ENCODE peak calls at places on chromosome X, in six cellular contexts. One of them, this sample, is unnamed.

GRCh38 chrX:45771114-45771513 is 570.4 kb upstream of the DIPK2B start:
- DNase-seq in GM23248: peak
- DNase-seq in AG09319: peak
- DNase-seq in stimulated activated CD8-positive, alpha-beta memory T cell treated with anti-CD3 and anti-CD28 coated beads, Interleukin-15, amount 100 ng/mL, for 4 hours: no peak
- DNase-seq in activated CD8-positive, alpha-beta memory T cell treated with anti-CD3 and anti-CD28 coated beads for 48 hours: no peak
- DNase-seq in AG08396: peak
- DNase-seq in this sample: no peak

GRCh38 chrX:82627568-82627967 is 880.5 kb upstream of the POU3F4 start:
- DNase-seq in GM23248: no peak
- DNase-seq in AG09319: no peak
- DNase-seq in stimulated activated CD8-positive, alpha-beta memory T cell treated with anti-CD3 and anti-CD28 coated beads, Interleukin-15, amount 100 ng/mL, for 4 hours: no peak
- DNase-seq in activated CD8-positive, alpha-beta memory T cell treated with anti-CD3 and anti-CD28 coated beads for 48 hours: no peak
- DNase-seq in AG08396: no peak
- DNase-seq in this sample: no peak

GRCh38 chrX:11724122-11725017 is 33.7 kb upstream of the MSL3 start:
- DNase-seq in GM23248: peak
- DNase-seq in AG09319: no peak
- DNase-seq in stimulated activated CD8-positive, alpha-beta memory T cell treated with anti-CD3 and anti-CD28 coated beads, Interleukin-15, amount 100 ng/mL, for 4 hours: no peak
- DNase-seq in activated CD8-positive, alpha-beta memory T cell treated with anti-CD3 and anti-CD28 coated beads for 48 hours: no peak
- DNase-seq in AG08396: peak
- DNase-seq in this sample: no peak

GRCh38 chrX:153934473-153935325 is at the start of gene NAA10:
- DNase-seq in GM23248: peak
- DNase-seq in AG09319: peak
- DNase-seq in stimulated activated CD8-positive, alpha-beta memory T cell treated with anti-CD3 and anti-CD28 coated beads, Interleukin-15, amount 100 ng/mL, for 4 hours: peak
- DNase-seq in activated CD8-positive, alpha-beta memory T cell treated with anti-CD3 and anti-CD28 coated beads for 48 hours: no peak
- DNase-seq in AG08396: peak
- DNase-seq in this sample: no peak

GRCh38 chrX:45557390-45557789 is 356.7 kb upstream of the DIPK2B start:
- DNase-seq in GM23248: peak
- DNase-seq in AG09319: no peak
- DNase-seq in stimulated activated CD8-positive, alpha-beta memory T cell treated with anti-CD3 and anti-CD28 coated beads, Interleukin-15, amount 100 ng/mL, for 4 hours: no peak
- DNase-seq in activated CD8-positive, alpha-beta memory T cell treated with anti-CD3 and anti-CD28 coated beads for 48 hours: no peak
- DNase-seq in AG08396: no peak
- DNase-seq in this sample: no peak

GRCh38 chrX:129496625-129497024 is 26.7 kb downstream of the SMARCA1 start:
- DNase-seq in GM23248: peak
- DNase-seq in AG09319: no peak
- DNase-seq in stimulated activated CD8-positive, alpha-beta memory T cell treated with anti-CD3 and anti-CD28 coated beads, Interleukin-15, amount 100 ng/mL, for 4 hours: no peak
- DNase-seq in activated CD8-positive, alpha-beta memory T cell treated with anti-CD3 and anti-CD28 coated beads for 48 hours: no peak
- DNase-seq in AG08396: no peak
- DNase-seq in this sample: no peak

GRCh38 chrX:8358302-8358701 is 106.3 kb upstream of the VCX3B start:
- DNase-seq in GM23248: no peak
- DNase-seq in AG09319: no peak
- DNase-seq in stimulated activated CD8-positive, alpha-beta memory T cell treated with anti-CD3 and anti-CD28 coated beads, Interleukin-15, amount 100 ng/mL, for 4 hours: no peak
- DNase-seq in activated CD8-positive, alpha-beta memory T cell treated with anti-CD3 and anti-CD28 coated beads for 48 hours: no peak
- DNase-seq in AG08396: no peak
- DNase-seq in this sample: no peak

GRCh38 chrX:103687073-103687695 is 685 bp upstream of the MORF4L2 start:
- DNase-seq in GM23248: peak
- DNase-seq in AG09319: peak
- DNase-seq in stimulated activated CD8-positive, alpha-beta memory T cell treated with anti-CD3 and anti-CD28 coated beads, Interleukin-15, amount 100 ng/mL, for 4 hours: peak
- DNase-seq in activated CD8-positive, alpha-beta memory T cell treated with anti-CD3 and anti-CD28 coated beads for 48 hours: peak
- DNase-seq in AG08396: peak
- DNase-seq in this sample: peak

GRCh38 chrX:47380268-47380667 is 9.9 kb downstream of the ZNF157 start:
- DNase-seq in GM23248: no peak
- DNase-seq in AG09319: no peak
- DNase-seq in stimulated activated CD8-positive, alpha-beta memory T cell treated with anti-CD3 and anti-CD28 coated beads, Interleukin-15, amount 100 ng/mL, for 4 hours: peak
- DNase-seq in activated CD8-positive, alpha-beta memory T cell treated with anti-CD3 and anti-CD28 coated beads for 48 hours: peak
- DNase-seq in AG08396: no peak
- DNase-seq in this sample: no peak

GRCh38 chrX:40127052-40127451 is 29.3 kb upstream of the BCOR start:
- DNase-seq in GM23248: peak
- DNase-seq in AG09319: no peak
- DNase-seq in stimulated activated CD8-positive, alpha-beta memory T cell treated with anti-CD3 and anti-CD28 coated beads, Interleukin-15, amount 100 ng/mL, for 4 hours: no peak
- DNase-seq in activated CD8-positive, alpha-beta memory T cell treated with anti-CD3 and anti-CD28 coated beads for 48 hours: no peak
- DNase-seq in AG08396: no peak
- DNase-seq in this sample: no peak

GRCh38 chrX:13371191-13371590 is 51.3 kb upstream of the ATXN3L start:
- DNase-seq in GM23248: no peak
- DNase-seq in AG09319: no peak
- DNase-seq in stimulated activated CD8-positive, alpha-beta memory T cell treated with anti-CD3 and anti-CD28 coated beads, Interleukin-15, amount 100 ng/mL, for 4 hours: no peak
- DNase-seq in activated CD8-positive, alpha-beta memory T cell treated with anti-CD3 and anti-CD28 coated beads for 48 hours: no peak
- DNase-seq in AG08396: no peak
- DNase-seq in this sample: no peak

GRCh38 chrX:50211510-50211909 is 6.9 kb downstream of the CCNB3 start:
- DNase-seq in GM23248: peak
- DNase-seq in AG09319: no peak
- DNase-seq in stimulated activated CD8-positive, alpha-beta memory T cell treated with anti-CD3 and anti-CD28 coated beads, Interleukin-15, amount 100 ng/mL, for 4 hours: no peak
- DNase-seq in activated CD8-positive, alpha-beta memory T cell treated with anti-CD3 and anti-CD28 coated beads for 48 hours: no peak
- DNase-seq in AG08396: no peak
- DNase-seq in this sample: no peak

GRCh38 chrX:42462917-42463316 is 315.0 kb downstream of the PPP1R2C start:
- DNase-seq in GM23248: no peak
- DNase-seq in AG09319: no peak
- DNase-seq in stimulated activated CD8-positive, alpha-beta memory T cell treated with anti-CD3 and anti-CD28 coated beads, Interleukin-15, amount 100 ng/mL, for 4 hours: no peak
- DNase-seq in activated CD8-positive, alpha-beta memory T cell treated with anti-CD3 and anti-CD28 coated beads for 48 hours: no peak
- DNase-seq in AG08396: no peak
- DNase-seq in this sample: no peak

GRCh38 chrX:6225307-6226052 is 3.2 kb downstream of the NLGN4X start:
- DNase-seq in GM23248: no peak
- DNase-seq in AG09319: no peak
- DNase-seq in stimulated activated CD8-positive, alpha-beta memory T cell treated with anti-CD3 and anti-CD28 coated beads, Interleukin-15, amount 100 ng/mL, for 4 hours: no peak
- DNase-seq in activated CD8-positive, alpha-beta memory T cell treated with anti-CD3 and anti-CD28 coated beads for 48 hours: no peak
- DNase-seq in AG08396: no peak
- DNase-seq in this sample: no peak

GRCh38 chrX:123860983-123861382 is 1.1 kb downstream of the XIAP start:
- DNase-seq in GM23248: peak
- DNase-seq in AG09319: no peak
- DNase-seq in stimulated activated CD8-positive, alpha-beta memory T cell treated with anti-CD3 and anti-CD28 coated beads, Interleukin-15, amount 100 ng/mL, for 4 hours: no peak
- DNase-seq in activated CD8-positive, alpha-beta memory T cell treated with anti-CD3 and anti-CD28 coated beads for 48 hours: no peak
- DNase-seq in AG08396: no peak
- DNase-seq in this sample: no peak

GRCh38 chrX:14936561-14936960 is 63.3 kb downstream of the MOSPD2 start:
- DNase-seq in GM23248: peak
- DNase-seq in AG09319: no peak
- DNase-seq in stimulated activated CD8-positive, alpha-beta memory T cell treated with anti-CD3 and anti-CD28 coated beads, Interleukin-15, amount 100 ng/mL, for 4 hours: no peak
- DNase-seq in activated CD8-positive, alpha-beta memory T cell treated with anti-CD3 and anti-CD28 coated beads for 48 hours: no peak
- DNase-seq in AG08396: peak
- DNase-seq in this sample: no peak

GRCh38 chrX:69015156-69015555 is 150.1 kb downstream of the PJA1 start:
- DNase-seq in GM23248: no peak
- DNase-seq in AG09319: no peak
- DNase-seq in stimulated activated CD8-positive, alpha-beta memory T cell treated with anti-CD3 and anti-CD28 coated beads, Interleukin-15, amount 100 ng/mL, for 4 hours: no peak
- DNase-seq in activated CD8-positive, alpha-beta memory T cell treated with anti-CD3 and anti-CD28 coated beads for 48 hours: no peak
- DNase-seq in AG08396: no peak
- DNase-seq in this sample: no peak

GRCh38 chrX:19571708-19572107 is 56.4 kb upstream of the MAP3K15 start:
- DNase-seq in GM23248: no peak
- DNase-seq in AG09319: no peak
- DNase-seq in stimulated activated CD8-positive, alpha-beta memory T cell treated with anti-CD3 and anti-CD28 coated beads, Interleukin-15, amount 100 ng/mL, for 4 hours: no peak
- DNase-seq in activated CD8-positive, alpha-beta memory T cell treated with anti-CD3 and anti-CD28 coated beads for 48 hours: no peak
- DNase-seq in AG08396: no peak
- DNase-seq in this sample: no peak

GRCh38 chrX:70694339-70695122 is 214.0 kb downstream of the TEX11 start:
- DNase-seq in GM23248: peak
- DNase-seq in AG09319: no peak
- DNase-seq in stimulated activated CD8-positive, alpha-beta memory T cell treated with anti-CD3 and anti-CD28 coated beads, Interleukin-15, amount 100 ng/mL, for 4 hours: no peak
- DNase-seq in activated CD8-positive, alpha-beta memory T cell treated with anti-CD3 and anti-CD28 coated beads for 48 hours: no peak
- DNase-seq in AG08396: no peak
- DNase-seq in this sample: no peak

GRCh38 chrX:87961471-87961870 is 443.9 kb downstream of the KLHL4 start:
- DNase-seq in GM23248: no peak
- DNase-seq in AG09319: no peak
- DNase-seq in stimulated activated CD8-positive, alpha-beta memory T cell treated with anti-CD3 and anti-CD28 coated beads, Interleukin-15, amount 100 ng/mL, for 4 hours: no peak
- DNase-seq in activated CD8-positive, alpha-beta memory T cell treated with anti-CD3 and anti-CD28 coated beads for 48 hours: no peak
- DNase-seq in AG08396: no peak
- DNase-seq in this sample: no peak

GRCh38 chrX:134669378-134670098 is 11.3 kb upstream of the PLAC1 start:
- DNase-seq in GM23248: peak
- DNase-seq in AG09319: peak
- DNase-seq in stimulated activated CD8-positive, alpha-beta memory T cell treated with anti-CD3 and anti-CD28 coated beads, Interleukin-15, amount 100 ng/mL, for 4 hours: no peak
- DNase-seq in activated CD8-positive, alpha-beta memory T cell treated with anti-CD3 and anti-CD28 coated beads for 48 hours: no peak
- DNase-seq in AG08396: peak
- DNase-seq in this sample: no peak